ENCODE peak calls at places on chromosomes 6 and 20, in eight cellular contexts. F, J, X, B, D, V, H and U are unnamed samples. For H3K9me3, the result is how much of the 10 kb centered on the place peaks cover.

GRCh38 chr20:24730750-24731149 is 218.3 kb upstream of the CST7 start:
- DNase-seq in J (no peak), V (no peak), H (no peak), D (no peak), B (no peak), F (no peak), X (no peak), U (no peak)

GRCh38 chr6:36928547-36928918 is 26.0 kb upstream of the PI16 start:
- DNase-seq in F (peak), D (no peak), J (peak), V (no peak), B (no peak), H (no peak), X (no peak), U (no peak)

GRCh38 chr6:19538086-19538485 is 299.1 kb upstream of the ID4 start:
- DNase-seq in X (no peak), J (no peak), D (no peak), F (peak), V (no peak), H (no peak), B (no peak), U (no peak)

GRCh38 chr6:143673638-143674037 is 4.1 kb upstream of the PHACTR2 start:
- DNase-seq in X (no peak), J (peak), H (no peak), B (no peak), V (no peak), F (peak), D (no peak), U (no peak)

GRCh38 chr6:3750324-3751018 is 1.0 kb downstream of the PXDC1 start:
- DNase-seq in J (peak), F (peak), V (no peak), D (peak), X (peak), H (no peak), B (no peak), U (peak)

GRCh38 chr6:163290545-163291274 is 123.8 kb upstream of the QKI start:
- DNase-seq in B (no peak), V (no peak), J (no peak), F (no peak), D (no peak), H (no peak), X (no peak), U (no peak)

GRCh38 chr6:56842602-56843475 is 112.1 kb upstream of the BEND6 start:
- DNase-seq in X (peak), B (no peak), H (no peak), J (peak), V (no peak), D (no peak), F (no peak), U (no peak)

GRCh38 chr20:52833901-52834300 is 138.3 kb upstream of the TSHZ2 start:
- DNase-seq in H (no peak), V (no peak), X (no peak), B (no peak), F (no peak), D (no peak), J (no peak), U (no peak)

GRCh38 chr6:68738039-68738438 is 103.0 kb downstream of the ADGRB3 start:
- DNase-seq in H (no peak), B (no peak), J (no peak), X (no peak), F (no peak), D (no peak), V (no peak), U (no peak)

GRCh38 chr6:79404677-79405076 is 132.6 kb downstream of the LCA5 start:
- DNase-seq in D (no peak), V (no peak), F (peak), H (no peak), B (no peak), X (no peak), J (no peak), U (no peak)

GRCh38 chr6:107077710-107078109 is 37.6 kb downstream of the BEND3 start:
- DNase-seq in H (no peak), F (no peak), B (no peak), V (no peak), J (no peak), D (no peak), X (no peak), U (no peak)

GRCh38 chr6:122799916-122800701 is 11.1 kb downstream of the SMPDL3A start:
- DNase-seq in V (no peak), J (no peak), H (no peak), F (peak), B (no peak), D (no peak), X (no peak), U (no peak)

GRCh38 chr6:18209539-18210197 is 54.4 kb downstream of the KDM1B start:
- DNase-seq in V (no peak), X (no peak), D (no peak), F (no peak), H (no peak), J (peak), B (no peak), U (no peak)

GRCh38 chr6:37699138-37699766 is 1.6 kb upstream of the MDGA1 start:
- DNase-seq in X (no peak), B (peak), D (peak), V (peak), J (no peak), F (no peak), H (no peak), U (peak)

GRCh38 chr20:29741894-29742698 is 1515.4 kb upstream of the DEFB115 start:
- DNase-seq in V (no peak), D (no peak), B (no peak), F (no peak), H (no peak), X (no peak), J (no peak), U (peak)

GRCh38 chr20:29741594-29741893 is 1515.9 kb upstream of the DEFB115 start:
- DNase-seq in X (no peak), J (no peak), V (no peak), D (no peak), F (no peak), B (no peak), H (no peak), U (no peak)

GRCh38 chr20:29740601-29740950 is 1516.9 kb upstream of the DEFB115 start:
- DNase-seq in X (no peak), F (no peak), V (no peak), D (no peak), B (no peak), H (no peak), J (no peak), U (no peak)

GRCh38 chr20:29742699-29743100 is 1514.8 kb upstream of the DEFB115 start:
- DNase-seq in D (no peak), B (no peak), F (no peak), V (no peak), J (no peak), H (no peak), X (no peak), U (no peak)

DNA sequence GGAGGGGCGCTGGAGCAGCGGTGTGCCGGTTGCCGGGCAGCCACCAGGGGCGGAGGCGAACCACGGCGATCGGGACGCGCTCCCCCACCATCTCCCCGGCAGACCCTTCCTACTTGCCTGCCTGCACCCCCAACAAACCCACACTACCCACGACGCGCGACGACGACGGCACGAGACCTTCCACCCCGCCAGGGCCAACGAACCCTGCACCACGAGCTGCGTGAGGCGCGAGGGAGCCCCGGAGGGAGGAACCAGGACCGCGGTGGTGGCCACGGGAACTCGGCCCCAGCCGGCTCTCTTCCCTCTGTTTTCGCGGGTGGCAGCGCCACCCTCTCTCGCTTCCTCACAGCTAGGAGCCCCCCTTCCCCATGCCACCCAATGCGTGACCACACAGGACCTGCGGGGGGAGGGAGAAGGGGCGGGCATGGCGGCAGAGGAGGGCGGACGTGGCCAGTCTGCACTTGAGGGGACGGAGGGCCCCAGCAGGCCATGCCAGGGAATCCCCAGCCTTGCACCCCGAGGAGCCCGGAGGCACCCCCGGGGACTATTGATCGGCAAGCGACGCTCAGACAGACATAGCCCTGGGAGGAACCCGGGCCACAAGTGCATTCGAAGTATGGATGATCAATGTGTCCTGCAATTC is 1516.4 kb upstream of the DEFB115 start:
- DNase-seq in D (no peak), X (no peak), F (no peak), H (no peak), V (no peak), B (no peak), J (no peak), U (no peak)
- H3K9me3 ChIP-seq in D (under half), X (under half), F (half or more), H (under half), V (under half), B (under half), J (under half), U (under half)

GRCh38 chr6:84926171-84926570 is 161.8 kb upstream of the TBX18 start:
- DNase-seq in X (no peak), J (no peak), H (no peak), F (no peak), B (no peak), V (no peak), D (no peak), U (no peak)
- H3K9me3 ChIP-seq in X (under half), J (under half), H (under half), F (under half), B (under half), V (under half), D (under half), U (under half)

DNA sequence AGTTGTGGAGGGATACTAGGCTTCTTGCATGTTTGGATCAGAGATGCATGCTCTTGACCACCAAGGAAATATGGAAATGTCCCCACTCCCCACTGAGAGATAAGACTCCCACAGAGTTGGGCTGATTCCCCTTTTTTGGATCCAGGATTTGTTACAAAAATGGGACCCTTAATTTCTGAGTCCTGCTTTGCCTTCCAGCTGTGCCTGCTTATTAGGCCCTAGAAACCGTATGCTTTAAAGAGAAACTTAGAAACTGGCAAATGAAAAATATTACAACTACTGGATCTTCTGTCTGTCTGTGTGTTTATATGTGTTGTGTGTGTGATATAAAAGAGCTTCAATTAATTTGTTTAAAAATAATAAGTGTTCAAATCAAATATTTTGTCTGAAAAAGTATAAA is 817.6 kb upstream of the CITED2 start:
- DNase-seq in B (no peak), X (no peak), J (no peak), F (no peak), V (no peak), H (no peak), D (no peak), U (no peak)
- H3K9me3 ChIP-seq in B (under half), X (under half), J (under half), F (under half), V (under half), H (under half), D (under half), U (under half)

GRCh38 chr6:148650941-148651540 is 95.8 kb upstream of the UST start:
- DNase-seq in B (no peak), D (no peak), F (no peak), V (no peak), X (no peak), H (no peak), J (no peak), U (no peak)

GRCh38 chr6:148653138-148653776 is 93.6 kb upstream of the UST start:
- DNase-seq in H (peak), F (no peak), V (no peak), D (no peak), X (no peak), B (no peak), J (no peak), U (no peak)

GRCh38 chr6:148648754-148649453 is 97.9 kb upstream of the UST start:
- DNase-seq in V (no peak), J (no peak), H (no peak), X (no peak), F (no peak), D (no peak), B (no peak), U (no peak)

GRCh38 chr6:148649454-148649963 is 97.3 kb upstream of the UST start:
- DNase-seq in J (no peak), D (no peak), X (no peak), B (no peak), V (no peak), H (no peak), F (no peak), U (no peak)
- H3K9me3 ChIP-seq in J (under half), D (under half), X (under half), B (under half), V (under half), H (under half), F (under half), U (under half)